ENCODE peak calls at places on chromosomes 4 and X, in four cellular contexts. G is endodermal cell, R is astrocyte of the spinal cord, B is fibroblast of lung. E is an unnamed sample.

GRCh38 chrX:153336128-153336894 is 2.4 kb downstream of the ZNF275 start:
- DNase-seq in B (no peak), R (no peak), G (no peak), E (no peak)

GRCh38 chr4:5528108-5528507 is 180.3 kb downstream of the EVC2 start:
- DNase-seq in B (no peak), R (no peak), G (no peak), E (no peak)

GRCh38 chr4:152185786-152186540 is 349.9 kb downstream of the FBXW7 start:
- DNase-seq in R (no peak), G (no peak), B (no peak), E (no peak)

GRCh38 chrX:20857746-20858145 is 516.5 kb upstream of the CNKSR2 start:
- DNase-seq in B (peak), R (no peak), G (no peak), E (peak)

GRCh38 chrX:10050481-10050880 is 83.3 kb downstream of the CLDN34 start:
- DNase-seq in G (peak), B (peak), R (peak), E (no peak)

GRCh38 chrX:41881166-41881565 is 42.2 kb downstream of the CASK start:
- DNase-seq in R (no peak), B (no peak), G (no peak), E (no peak)

GRCh38 chrX:29662759-29663503 is 552.4 kb upstream of the MAGEB2 start:
- DNase-seq in R (peak), B (peak), G (no peak), E (peak)

GRCh38 chrX:107686792-107687191 is 58.5 kb downstream of the PRPS1 start:
- DNase-seq in B (peak), G (peak), R (peak), E (no peak)

GRCh38 chr4:5815641-5816040 is 77.2 kb downstream of the CRMP1 start:
- DNase-seq in G (no peak), B (no peak), R (no peak), E (no peak)

GRCh38 chr4:101277661-101278060 is 69.7 kb downstream of the PPP3CA start:
- DNase-seq in R (peak), B (peak), G (no peak), E (peak)

GRCh38 chrX:109472939-109473713 is 8.8 kb downstream of the GUCY2F start:
- DNase-seq in B (peak), G (peak), R (peak), E (peak)

GRCh38 chr4:118265312-118266144 is 87.3 kb downstream of the PRSS12 start:
- DNase-seq in G (no peak), R (no peak), B (peak), E (no peak)

GRCh38 chr4:82753725-82754410 is 44.7 kb downstream of the SCD5 start:
- DNase-seq in R (no peak), G (peak), B (no peak), E (peak)

GRCh38 chr4:53321151-53321987 is 44.5 kb downstream of the SCFD2 start:
- DNase-seq in G (no peak), R (peak), B (peak), E (peak)

GRCh38 chr4:41882622-41883347 is 52.4 kb upstream of the TMEM33 start:
- DNase-seq in R (peak), B (peak), G (peak), E (peak)

GRCh38 chr4:143386812-143387211 is 50.1 kb downstream of the GAB1 start:
- DNase-seq in B (peak), G (no peak), R (no peak), E (no peak)

GRCh38 chrX:28491322-28491721 is 95.9 kb upstream of the IL1RAPL1 start:
- DNase-seq in G (no peak), B (no peak), R (no peak), E (no peak)

GRCh38 chr4:48410812-48411211 is 69.5 kb downstream of the SLAIN2 start:
- DNase-seq in B (no peak), G (peak), R (no peak), E (no peak)

GRCh38 chr4:183758006-183758734 is 99.1 kb downstream of the TRAPPC11 start:
- DNase-seq in R (no peak), B (no peak), G (peak), E (no peak)

GRCh38 chr4:53672873-53673272 is 81.6 kb upstream of the LNX1 start:
- DNase-seq in R (no peak), B (no peak), G (no peak), E (no peak)

GRCh38 chrX:47515941-47516649 is 33.1 kb upstream of the ZNF41 start:
- DNase-seq in B (peak), R (peak), G (no peak), E (peak)

GRCh38 chr4:24816797-24817196 is 21.4 kb downstream of the SOD3 start:
- DNase-seq in B (peak), G (no peak), R (no peak), E (no peak)

GRCh38 chr4:169236901-169237626 is 33.7 kb downstream of the SH3RF1 start:
- DNase-seq in B (no peak), R (no peak), G (no peak), E (no peak)

GRCh38 chr4:16253127-16253960 is 27.1 kb upstream of the TAPT1 start:
- DNase-seq in G (no peak), R (peak), B (peak), E (peak)

GRCh38 chr4:176492648-176493302 is 173.0 kb downstream of the SPCS3 start:
- DNase-seq in G (no peak), R (no peak), B (peak), E (no peak)

GRCh38 chrX:47743504-47743903 is 84.5 kb upstream of the UXT start:
- DNase-seq in R (peak), B (peak), G (no peak), E (peak)

GRCh38 chrX:39759526-39760224 is 338.1 kb downstream of the BCOR start:
- DNase-seq in B (peak), R (peak), G (peak), E (peak)

GRCh38 chr4:71807469-71807868 is 23.6 kb upstream of the GC start:
- DNase-seq in G (no peak), R (no peak), B (no peak), E (no peak)

GRCh38 chr4:187208641-187209040 is 485.0 kb upstream of the FAT1 start:
- DNase-seq in R (no peak), G (no peak), B (no peak), E (no peak)

DNA sequence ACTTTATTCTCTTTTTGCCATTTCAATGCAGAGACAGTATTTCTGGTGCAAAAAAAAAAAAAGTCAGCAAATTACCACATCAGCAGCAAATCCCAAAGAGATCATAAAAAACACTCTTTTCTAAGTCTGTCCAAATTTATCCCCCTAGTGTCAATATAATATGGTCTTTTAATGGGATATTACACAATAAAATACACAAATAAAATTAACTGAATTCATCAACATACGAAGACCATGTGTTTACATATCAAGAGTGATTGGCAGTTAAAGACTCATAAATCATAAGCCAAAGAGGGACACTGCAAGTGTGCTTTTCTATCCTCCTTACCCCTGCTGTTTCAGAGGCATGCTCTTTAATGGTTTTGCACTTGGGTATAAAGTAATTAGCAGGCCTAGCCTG is 340.2 kb upstream of the DKK2 start:
- DNase-seq in G (no peak), R (no peak), B (no peak), E (no peak)
- H3K4me3 ChIP-seq in G (no peak), R (no peak), B (no peak), E (no peak)

GRCh38 chr4:37243722-37244582 is 591 bp upstream of the NWD2 start:
- DNase-seq in G (peak), B (peak), R (peak), E (no peak)
- TF ChIP-seq CTCF in G (peak), B (no peak), R (no peak), E (no peak)

DNA sequence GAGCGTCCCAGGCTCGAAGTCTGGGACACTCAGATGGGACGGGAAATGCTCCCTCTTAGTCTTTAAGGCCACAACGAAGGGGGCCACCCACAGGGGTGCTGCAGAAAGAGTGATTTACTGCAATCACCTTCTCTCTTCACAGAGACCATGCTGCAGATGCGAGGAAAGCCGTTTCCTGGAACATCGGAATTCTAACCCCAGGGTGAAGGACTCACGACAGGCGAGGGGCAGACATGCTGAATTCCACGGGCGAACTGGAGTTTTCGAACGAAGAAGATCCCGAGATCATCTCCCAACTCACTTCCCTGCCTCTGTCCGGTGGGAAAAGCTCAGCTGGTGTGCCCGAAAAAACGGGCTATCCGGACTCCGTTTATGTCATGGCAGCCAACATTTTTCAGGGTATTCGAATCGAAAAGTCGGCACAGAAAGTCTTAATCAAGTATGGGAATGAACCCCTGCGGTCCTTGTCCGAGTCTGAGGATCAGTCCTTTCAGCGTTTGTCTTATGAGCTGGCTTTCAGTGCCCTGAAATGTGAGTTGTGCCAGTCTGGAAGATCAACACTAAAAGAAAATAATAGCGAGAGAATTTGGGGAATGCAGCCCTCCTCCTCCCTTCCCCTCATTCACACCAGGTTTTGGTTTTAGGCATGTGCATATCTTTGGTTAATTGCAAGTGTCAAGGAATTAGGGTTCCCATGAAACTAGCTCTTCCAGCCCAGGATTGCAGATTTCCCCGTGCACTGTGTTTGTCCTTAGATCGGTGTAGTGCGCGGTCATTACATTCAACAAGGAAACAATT is 905 bp downstream of the NSUN7 start:
- DNase-seq in B (peak), G (peak), R (peak), E (peak)
- H3K4me3 ChIP-seq in B (no peak), G (peak), R (peak), E (peak)

GRCh38 chr4:77358315-77358928 is 201.4 kb downstream of the CCNG2 start:
- DNase-seq in G (peak), B (peak), R (peak), E (peak)
- TF ChIP-seq CTCF in G (peak), B (peak), R (peak), E (peak)

GRCh38 chr4:30727409-30727808 is 7.2 kb downstream of the PCDH7 start:
- DNase-seq in G (no peak), B (peak), R (no peak), E (no peak)
- H3K4me3 ChIP-seq in G (peak), B (no peak), R (no peak), E (no peak)

GRCh38 chr4:20509315-20509714 is 190.9 kb upstream of the PACRGL start:
- DNase-seq in G (no peak), R (no peak), B (no peak), E (no peak)
- TF ChIP-seq CTCF in G (no peak), R (no peak), B (no peak), E (no peak)

GRCh38 chr4:68861057-68861456 is 45.3 kb downstream of the UGT2B10 start:
- DNase-seq in R (no peak), B (no peak), G (no peak), E (no peak)

GRCh38 chr4:68869274-68869773 is 53.5 kb downstream of the UGT2B10 start:
- DNase-seq in G (no peak), B (no peak), R (no peak), E (no peak)

GRCh38 chr4:68864438-68865177 is 48.8 kb downstream of the UGT2B10 start:
- DNase-seq in R (no peak), B (no peak), G (no peak), E (no peak)

GRCh38 chr4:68865760-68866159 is 50.0 kb downstream of the UGT2B10 start:
- DNase-seq in B (no peak), G (no peak), R (no peak), E (no peak)

DNA sequence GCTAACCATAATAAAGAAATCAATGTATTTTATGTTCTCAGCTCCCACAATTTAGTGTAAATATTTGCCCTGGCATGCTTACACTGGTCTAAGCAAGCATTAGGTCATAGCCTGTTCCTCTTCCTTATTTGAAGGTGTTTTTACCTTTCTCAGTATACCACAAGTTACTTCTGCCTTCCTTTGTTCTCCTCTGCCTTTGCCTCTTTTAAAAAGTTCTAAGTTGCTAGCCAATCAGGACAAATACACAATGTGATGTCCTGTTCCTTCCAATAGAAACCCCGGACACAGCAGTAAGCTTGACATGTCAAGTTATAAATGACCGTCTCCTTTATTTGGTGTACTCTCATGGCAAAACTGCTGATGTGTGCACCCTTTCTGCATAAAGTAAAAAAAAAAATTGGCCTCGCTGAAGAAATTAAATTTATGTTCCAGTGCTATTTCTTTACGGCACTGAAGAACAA is 49.4 kb downstream of the UGT2B10 start:
- DNase-seq in R (no peak), G (no peak), B (no peak), E (no peak)
- H3K4me3 ChIP-seq in R (no peak), G (no peak), B (no peak), E (no peak)

DNA sequence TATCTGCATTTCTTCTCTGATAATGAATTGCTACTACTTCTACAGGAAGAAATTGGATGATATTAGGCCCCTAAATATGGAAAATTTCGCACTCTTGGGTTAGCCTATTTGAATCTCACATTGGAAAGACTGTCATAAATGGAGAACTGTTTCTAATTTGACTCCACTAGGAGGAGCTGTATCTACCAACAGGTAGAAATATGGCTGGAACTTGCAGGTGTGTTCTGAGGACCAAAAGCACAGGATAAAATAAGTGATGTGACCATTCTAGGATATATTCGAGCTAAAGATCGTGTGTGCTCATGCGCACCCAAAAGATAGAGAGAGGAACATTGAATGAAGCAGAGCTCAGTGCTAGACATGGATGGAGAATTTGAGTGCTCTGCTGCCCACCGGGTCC is 4.8 kb upstream of the NKAP start:
- DNase-seq in G (no peak), R (no peak), B (no peak), E (no peak)
- TF ChIP-seq CTCF in G (peak), R (no peak), B (no peak), E (no peak)

GRCh38 chr4:38319456-38320348 is 344.3 kb upstream of the KLF3 start:
- DNase-seq in B (peak), G (peak), R (peak), E (peak)
- H3K4me3 ChIP-seq in B (no peak), G (no peak), R (no peak), E (peak)

GRCh38 chrX:70196961-70197805 is 19.9 kb downstream of the DGAT2L6 start:
- DNase-seq in G (peak), B (peak), R (peak), E (peak)
- TF ChIP-seq CTCF in G (peak), B (peak), R (peak), E (peak)